ENCODE peak calls at places on chromosomes 16 and 17, in five cellular contexts. G is HepG2, F is H1, Y is K562, H is GM12891. W is an unnamed sample.

GRCh38 chr17:66930933-66931332 is 33.6 kb upstream of the CACNG4 start:
- DNase-seq in G (peak), F (no peak), Y (peak), H (no peak), W (no peak)

GRCh38 chr16:23132921-23133532 is 16.2 kb downstream of the USP31 start:
- DNase-seq in G (no peak), F (no peak), Y (no peak), H (no peak), W (no peak)

GRCh38 chr17:17403899-17404576 is 72.8 kb upstream of the MED9 start:
- DNase-seq in G (no peak), F (no peak), Y (no peak), H (peak), W (peak)

GRCh38 chr16:71426069-71426879 is 15.6 kb downstream of the TLE7 start:
- DNase-seq in G (peak), F (peak), Y (peak), H (peak), W (peak)

GRCh38 chr17:7882068-7882467 is 6.5 kb upstream of the CHD3 start:
- DNase-seq in G (no peak), F (no peak), Y (no peak), H (no peak), W (no peak)

GRCh38 chr17:73667184-73667959 is 23.1 kb upstream of the SDK2 start:
- DNase-seq in G (no peak), F (no peak), Y (no peak), H (no peak), W (peak)

GRCh38 chr17:54992797-54993639 is 24.5 kb downstream of the STXBP4 start:
- DNase-seq in G (peak), F (no peak), Y (peak), H (no peak), W (peak)

GRCh38 chr16:31474173-31474714 is 2.3 kb downstream of the TGFB1I1 start:
- DNase-seq in G (no peak), F (no peak), Y (peak), H (no peak), W (no peak)

GRCh38 chr17:6752068-6752909 is 3.6 kb upstream of the XAF1 start:
- DNase-seq in G (peak), F (no peak), Y (no peak), H (no peak), W (no peak)

GRCh38 chr16:68901910-68902309 is 58.6 kb downstream of the TANGO6 start:
- DNase-seq in G (no peak), F (no peak), Y (no peak), H (no peak), W (no peak)

GRCh38 chr16:56861092-56861610 is 3.9 kb upstream of the SLC12A3 start:
- DNase-seq in G (peak), F (no peak), Y (peak), H (no peak), W (peak)

GRCh38 chr16:20243731-20244281 is 83.5 kb downstream of the GP2 start:
- DNase-seq in G (no peak), F (no peak), Y (no peak), H (no peak), W (no peak)

GRCh38 chr16:83615553-83615952 is 192.2 kb upstream of the HSBP1 start:
- DNase-seq in G (no peak), F (no peak), Y (no peak), H (no peak), W (no peak)

GRCh38 chr16:22694887-22695382 is 119.0 kb upstream of the HS3ST2 start:
- DNase-seq in G (no peak), F (no peak), Y (no peak), H (no peak), W (no peak)

DNA sequence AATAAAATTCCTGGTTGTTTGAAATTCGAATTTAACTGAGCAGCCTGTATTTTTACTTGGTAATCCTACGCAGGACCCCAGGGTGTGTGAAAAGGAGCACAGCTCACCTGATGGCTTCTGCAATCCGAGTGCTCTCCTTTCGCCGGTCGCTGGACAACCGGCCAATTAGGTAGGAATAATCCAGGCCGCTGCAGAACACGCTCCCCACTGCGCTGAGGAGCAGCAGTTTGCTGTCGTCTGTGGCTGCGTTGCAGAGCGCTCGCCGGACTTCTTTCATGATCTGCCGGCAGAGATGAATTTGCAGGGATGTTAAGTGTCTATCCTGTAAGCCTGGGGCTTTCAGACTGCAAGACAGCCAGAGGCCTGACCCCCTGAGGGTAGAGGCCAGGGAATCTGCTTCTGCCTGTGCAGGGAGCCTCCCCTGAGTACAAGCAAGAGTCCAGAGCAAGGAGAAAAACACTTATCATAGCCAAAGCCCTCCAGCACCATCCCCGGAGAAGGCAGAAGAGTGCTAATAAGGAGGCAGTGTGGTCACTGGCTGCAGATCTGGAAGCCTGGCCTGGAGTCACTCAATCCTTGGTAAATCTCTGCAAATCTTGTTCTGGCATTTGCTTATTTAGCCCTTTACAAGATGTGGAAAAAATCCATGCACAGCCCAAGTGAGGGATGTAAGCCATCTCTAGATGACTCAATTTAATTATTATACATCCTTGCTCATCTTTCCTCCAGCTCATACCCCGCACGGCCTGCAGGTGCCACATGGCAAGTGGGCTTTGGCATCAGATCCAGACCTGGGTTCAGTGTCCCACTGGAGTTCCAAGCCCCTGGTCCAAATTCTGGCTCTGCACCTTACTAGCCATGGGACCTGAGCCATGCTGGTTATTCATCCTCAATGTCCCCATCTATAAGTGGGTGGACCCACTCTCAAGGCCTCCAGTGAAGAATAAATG is 80.1 kb downstream of the DYNLRB2 start:
- DNase-seq in G (no peak), F (no peak), Y (no peak), H (no peak), W (no peak)
- TF ChIP-seq TAF1 in G (no peak), F (no peak), Y (no peak), H (no peak), W (no peak)

DNA sequence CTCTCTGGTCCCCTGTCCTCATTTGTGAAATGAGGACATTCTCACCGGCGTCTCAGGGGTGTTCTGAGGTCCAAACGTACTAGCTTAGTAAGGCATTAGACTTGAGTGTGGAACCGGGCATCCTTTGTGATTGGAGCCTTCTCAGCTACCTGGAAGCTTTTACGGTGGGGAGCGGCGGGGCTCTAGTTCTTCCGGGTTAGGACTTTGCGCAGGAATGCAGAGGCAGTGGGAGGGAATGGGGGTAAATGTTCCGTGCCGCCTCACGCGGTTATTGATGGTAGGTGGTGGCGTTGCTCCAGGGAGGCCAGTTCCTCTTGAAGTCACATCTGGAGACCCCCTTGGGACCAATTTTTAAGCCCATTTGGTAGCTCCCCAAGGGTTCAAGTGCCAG is 113.6 kb downstream of the SNX29 start:
- DNase-seq in G (no peak), F (no peak), Y (no peak), H (no peak), W (no peak)
- TF ChIP-seq TAF1 in G (no peak), F (no peak), Y (no peak), H (no peak), W (no peak)

DNA sequence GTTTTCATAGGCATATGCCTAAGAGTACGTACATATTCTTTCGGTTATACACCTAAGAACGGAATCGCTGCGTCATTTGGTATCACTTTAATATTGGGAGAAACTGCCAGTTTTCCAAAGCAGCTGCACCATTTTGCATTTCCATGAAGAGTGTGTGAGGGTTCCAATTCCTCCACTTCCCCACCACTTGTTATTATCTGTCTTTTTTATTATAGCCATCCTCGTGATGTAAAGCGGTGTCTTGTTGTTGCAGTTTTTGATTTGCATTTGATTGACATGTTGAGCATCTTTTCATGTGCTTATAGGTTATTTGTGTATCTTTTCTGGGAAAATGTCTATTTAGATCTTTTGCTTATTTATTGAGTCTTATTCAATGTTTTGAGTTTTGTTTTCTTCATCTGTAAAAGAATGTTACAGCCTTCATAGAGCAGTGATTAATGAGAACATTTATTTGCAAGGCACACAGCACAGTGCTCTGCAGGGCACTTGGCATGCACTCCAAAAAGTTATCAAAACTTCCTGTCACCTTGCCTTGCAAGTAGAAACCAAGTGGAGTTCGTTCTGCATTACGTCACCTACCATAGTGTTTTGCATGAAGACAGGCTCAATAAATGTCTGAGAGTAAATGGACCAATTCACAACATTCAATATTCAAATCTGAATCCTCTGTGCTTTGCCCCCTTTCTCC is 26.6 kb upstream of the ST6GALNAC1 start:
- DNase-seq in G (no peak), F (no peak), Y (no peak), H (no peak), W (no peak)
- TF ChIP-seq TAF1 in G (no peak), F (no peak), Y (no peak), H (no peak), W (no peak)

GRCh38 chr17:62109378-62109902 is 44.4 kb upstream of the MED13 start:
- DNase-seq in G (peak), F (peak), Y (peak), H (peak), W (peak)
- TF ChIP-seq TAF1 in G (no peak), F (no peak), Y (no peak), H (no peak), W (no peak)

GRCh38 chr16:76201385-76201784 is 75.8 kb upstream of the CNTNAP4 start:
- DNase-seq in G (no peak), F (no peak), Y (no peak), H (no peak), W (no peak)
- TF ChIP-seq TAF1 in G (no peak), F (no peak), Y (no peak), H (no peak), W (no peak)

DNA sequence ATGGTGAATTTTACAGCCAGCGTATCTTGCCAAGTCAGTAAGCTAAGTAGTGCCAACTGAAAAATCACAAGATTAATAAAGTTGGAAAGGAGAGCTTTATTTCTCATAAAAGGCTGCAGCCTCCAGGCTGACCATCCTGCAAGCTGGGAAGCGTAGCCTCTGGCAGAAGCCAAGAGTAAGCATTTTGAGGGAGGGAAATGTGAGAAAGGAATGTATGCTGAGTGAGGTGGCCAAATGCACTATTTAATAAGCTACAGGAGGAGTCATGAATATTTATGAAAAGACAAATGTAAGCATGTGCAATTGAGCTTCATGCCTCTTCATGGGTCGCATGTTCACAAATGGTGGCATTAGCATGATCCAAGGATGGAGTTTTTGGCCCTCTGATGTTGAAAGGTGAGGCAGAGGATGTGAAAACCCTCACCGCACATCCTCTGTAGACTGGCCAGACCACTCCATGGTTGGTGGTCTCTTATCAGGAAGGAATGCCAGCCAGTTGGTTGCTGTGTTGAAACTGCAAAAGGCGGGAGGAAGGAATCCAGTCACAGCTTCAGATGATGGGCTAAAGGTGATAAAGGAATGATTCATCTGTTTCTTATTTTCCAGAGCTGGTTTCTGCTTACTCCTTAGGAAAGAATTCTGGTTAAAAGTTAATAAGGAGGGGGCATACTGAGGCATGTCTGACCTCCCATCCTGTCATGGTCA is 9.2 kb downstream of the KRT33B start:
- DNase-seq in G (no peak), F (no peak), Y (no peak), H (no peak), W (no peak)
- TF ChIP-seq TAF1 in G (no peak), F (no peak), Y (no peak), H (no peak), W (no peak)

DNA sequence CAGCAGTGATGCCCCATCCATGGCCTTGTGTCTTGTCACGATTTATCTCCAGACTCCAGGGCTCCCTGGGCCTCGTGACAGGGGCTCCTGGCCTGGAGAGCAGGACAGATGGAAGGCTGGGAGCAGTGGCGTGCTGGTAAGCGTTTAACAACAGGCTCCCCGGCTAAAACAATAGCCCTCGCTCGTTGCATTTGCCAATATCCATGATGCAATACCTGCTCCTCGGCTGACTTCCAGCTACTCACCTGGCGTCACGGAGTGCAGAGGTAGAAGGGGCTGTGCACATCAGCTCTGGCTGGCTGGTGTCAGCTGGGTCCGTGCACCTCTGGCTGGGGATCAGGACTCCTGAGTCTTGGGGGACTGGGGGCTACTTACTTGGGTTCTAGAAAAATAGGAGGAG is 1.5 kb upstream of the BICDL2 start:
- DNase-seq in G (peak), F (no peak), Y (no peak), H (no peak), W (peak)
- TF ChIP-seq TAF1 in G (no peak), F (no peak), Y (no peak), H (no peak), W (no peak)

DNA sequence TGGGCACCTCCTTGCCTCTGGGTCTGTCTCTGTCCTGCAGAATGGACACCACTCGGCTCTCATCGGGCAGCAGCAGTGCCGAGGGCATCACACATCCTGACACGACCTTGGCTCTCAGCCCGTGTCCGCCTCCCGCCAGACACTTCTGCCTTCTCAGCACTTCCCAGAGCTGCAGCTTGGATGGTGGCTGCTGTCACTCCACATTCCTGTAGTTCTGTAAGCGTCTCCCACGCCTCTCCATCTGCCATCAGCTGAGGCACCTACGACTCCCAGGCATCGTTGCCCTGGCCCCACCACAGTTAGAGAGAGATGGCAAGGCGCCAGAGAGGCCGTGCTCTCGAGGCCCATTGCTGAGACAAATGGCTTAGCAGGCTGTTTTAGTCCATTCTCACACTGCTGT is 195.9 kb upstream of the CHMP6 start:
- DNase-seq in G (no peak), F (no peak), Y (no peak), H (no peak), W (peak)
- TF ChIP-seq TAF1 in G (no peak), F (no peak), Y (no peak), H (no peak), W (no peak)

GRCh38 chr17:48729335-48730239 is 1.0 kb upstream of the HOXB13 start:
- DNase-seq in G (no peak), F (no peak), Y (no peak), H (no peak), W (no peak)

GRCh38 chr17:48726916-48727286 is 1.6 kb downstream of the HOXB13 start:
- DNase-seq in G (no peak), F (no peak), Y (no peak), H (no peak), W (no peak)

GRCh38 chr17:48727415-48728175 is 955 bp downstream of the HOXB13 start:
- DNase-seq in G (no peak), F (no peak), Y (no peak), H (no peak), W (no peak)

GRCh38 chr17:48730240-48730550 is 1.6 kb upstream of the HOXB13 start:
- DNase-seq in G (no peak), F (no peak), Y (no peak), H (no peak), W (no peak)

DNA sequence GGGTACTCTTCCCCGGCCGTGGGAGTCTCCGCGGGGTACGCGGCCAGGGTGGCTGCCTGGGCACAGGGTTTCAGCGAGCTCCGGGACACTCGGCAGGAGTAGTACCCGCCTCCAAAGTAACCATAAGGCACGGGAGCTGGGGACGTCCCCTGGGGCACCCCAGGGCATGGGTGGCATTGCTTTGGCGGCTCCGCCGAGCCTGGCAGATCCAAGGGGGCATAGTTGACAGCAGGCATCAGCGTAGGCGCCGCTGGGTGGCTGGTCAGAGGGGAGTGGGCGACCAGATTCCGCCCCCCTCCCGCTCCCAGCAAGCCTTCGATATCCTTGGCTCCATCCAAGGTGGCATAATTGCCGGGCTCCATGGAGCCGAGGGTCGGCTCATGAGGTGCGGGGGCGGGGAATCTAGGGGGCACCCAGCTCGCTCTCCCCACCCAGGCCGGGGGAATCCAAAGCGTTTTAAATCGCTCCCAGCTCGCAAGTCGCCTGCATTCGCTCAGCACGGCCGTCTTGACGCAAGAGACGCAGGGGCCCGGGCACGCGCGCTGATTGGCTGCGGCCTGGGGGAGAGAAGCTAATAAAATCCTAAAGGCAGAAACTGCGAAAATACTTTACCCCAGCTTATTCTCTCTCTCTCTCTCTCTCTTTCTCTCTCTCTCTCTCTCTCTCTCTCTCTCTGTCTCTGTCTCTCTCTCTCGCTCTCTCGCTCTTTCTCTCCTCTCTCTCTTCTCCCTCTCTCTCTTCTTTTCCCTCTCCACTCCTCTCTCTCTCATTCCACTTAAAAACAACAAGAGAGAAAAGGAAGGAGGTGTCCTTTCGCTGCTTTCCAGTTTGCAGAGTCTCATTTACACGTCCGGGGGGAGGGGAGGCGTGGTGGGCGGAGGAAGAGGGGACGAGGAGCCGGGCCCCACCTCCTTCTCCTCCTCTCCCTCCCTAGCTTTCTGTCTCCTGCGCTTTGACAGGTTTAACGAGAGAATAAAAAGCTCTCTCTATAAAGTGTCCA is at the start of gene HOXB13:
- DNase-seq in G (no peak), F (no peak), Y (peak), H (no peak), W (peak)
- TF ChIP-seq TAF1 in G (no peak), F (no peak), Y (no peak), H (no peak), W (no peak)